ENCODE peak calls at places on chromosomes 5 and 9, in four cellular contexts. Q, C, N and S are unnamed samples.

GRCh38 chr9:135939351-135940265 is 21.6 kb downstream of the UBAC1 start:
- DNase-seq in Q (no peak), C (no peak), N (no peak), S (no peak)

GRCh38 chr5:145946112-145946861 is 9.9 kb downstream of the SH3RF2 start:
- DNase-seq in Q (peak; percentile 77), C (peak; percentile 27), N (no peak), S (no peak)

GRCh38 chr9:136779808-136780207 is 11.3 kb upstream of the TMEM141 start:
- DNase-seq in Q (no peak), C (no peak), N (no peak), S (no peak)

GRCh38 chr9:131259916-131260597 is 16.3 kb downstream of the FAM78A start:
- DNase-seq in Q (no peak), C (no peak), N (peak; percentile 16), S (no peak)

GRCh38 chr9:121075251-121076036 is 689 bp downstream of the CNTRL start:
- DNase-seq in Q (no peak), C (no peak), N (no peak), S (no peak)

GRCh38 chr9:135147473-135147805 is 60.0 kb downstream of the OLFM1 start:
- DNase-seq in Q (no peak), C (no peak), N (no peak), S (no peak)

GRCh38 chr5:1641560-1642166 is 117.9 kb upstream of the LPCAT1 start:
- DNase-seq in Q (peak; percentile 82), C (peak; percentile 21), N (peak; percentile 94), S (peak; percentile 79)

GRCh38 chr9:74573792-74574191 is 76.7 kb downstream of the RORB start:
- DNase-seq in Q (no peak), C (no peak), N (peak; percentile 7), S (no peak)

GRCh38 chr5:135323701-135324132 is 75.3 kb downstream of the MACROH2A1 start:
- DNase-seq in Q (peak; percentile 41), C (no peak), N (no peak), S (no peak)

GRCh38 chr9:129886226-129887174 is 51.2 kb downstream of the USP20 start:
- DNase-seq in Q (no peak), C (peak; percentile 37), N (peak; percentile 91), S (peak; percentile 55)

GRCh38 chr5:88680253-88681132 is 202.5 kb downstream of the MEF2C start:
- DNase-seq in Q (peak; percentile 13), C (no peak), N (peak; percentile 75), S (peak; percentile 37)

GRCh38 chr5:40991168-40991980 is 79.8 kb downstream of the MROH2B start:
- DNase-seq in Q (peak; percentile 94), C (no peak), N (no peak), S (peak; percentile 90)

GRCh38 chr9:36874921-36875320 is 159.1 kb downstream of the PAX5 start:
- DNase-seq in Q (no peak), C (no peak), N (no peak), S (no peak)

GRCh38 chr5:81783401-81783800 is 32.5 kb upstream of the SSBP2 start:
- DNase-seq in Q (no peak), C (no peak), N (no peak), S (no peak)

GRCh38 chr5:56124885-56125250 is 108.3 kb downstream of the ANKRD55 start:
- DNase-seq in Q (no peak), C (no peak), N (no peak), S (peak; percentile 32)

GRCh38 chr5:86463339-86463738 is 154.4 kb upstream of the COX7C start:
- DNase-seq in Q (peak; percentile 1), C (no peak), N (peak; percentile 22), S (no peak)

DNA sequence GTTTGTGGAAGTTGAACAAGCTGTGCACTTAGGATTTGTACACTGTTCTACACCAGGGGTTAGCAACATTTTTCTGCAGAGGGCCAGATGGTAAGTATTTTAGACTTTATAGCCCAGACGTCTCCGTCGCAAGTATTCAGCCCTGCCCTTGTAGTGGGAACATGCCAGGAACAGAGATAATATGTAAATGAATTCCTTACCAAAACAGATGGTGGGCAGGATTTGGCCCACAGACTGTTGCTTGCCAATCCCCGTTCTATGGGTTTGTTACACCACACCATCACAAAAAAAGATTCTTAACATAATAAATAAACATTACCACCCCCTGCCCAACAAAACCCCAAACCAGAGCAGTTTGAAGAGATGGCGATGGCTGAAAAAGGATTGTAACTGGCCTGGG is 74.3 kb downstream of the AMBP start:
- DNase-seq in Q (no peak), C (no peak), N (no peak), S (peak; percentile 25)
- TF ChIP-seq MYC in Q (no peak), C (no peak), N (no peak), S (no peak)

DNA sequence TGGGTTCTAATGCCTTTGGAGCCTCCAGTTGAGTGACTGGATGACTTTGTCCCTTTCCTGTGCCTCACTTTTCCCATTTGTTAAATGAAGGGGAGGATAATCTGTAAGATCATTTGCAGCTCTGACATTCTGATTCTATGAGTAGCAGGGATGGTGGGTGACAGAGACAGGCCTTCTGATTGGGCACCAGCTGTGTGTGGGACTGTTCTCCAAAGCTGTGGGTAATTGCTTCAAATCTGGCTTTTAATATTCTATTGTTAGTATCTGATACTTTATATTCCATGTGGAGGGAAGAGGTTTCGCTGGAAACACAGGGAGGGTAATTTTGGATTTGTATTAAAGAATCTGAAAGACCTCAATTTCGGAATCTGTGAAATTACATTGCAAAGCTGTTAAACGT is 102.7 kb downstream of the FBXO38 start:
- DNase-seq in Q (no peak), C (no peak), N (no peak), S (no peak)
- H3K4me2 ChIP-seq in Q (no peak overlapping the region), C (no peak overlapping the region), N (no peak overlapping the region), S (no peak overlapping the region)

GRCh38 chr5:141656396-141656795 is 5.2 kb upstream of the FCHSD1 start:
- DNase-seq in Q (no peak), C (no peak), N (no peak), S (no peak)

GRCh38 chr5:141654298-141654697 is 3.1 kb upstream of the FCHSD1 start:
- DNase-seq in Q (no peak), C (no peak), N (no peak), S (no peak)

GRCh38 chr5:141657937-141658545 is 6.8 kb upstream of the FCHSD1 start:
- DNase-seq in Q (peak; percentile 65), C (no peak), N (peak; percentile 72), S (peak; percentile 77)

GRCh38 chr5:141651728-141652105 is 499 bp upstream of the FCHSD1 start:
- DNase-seq in Q (no peak), C (no peak), N (no peak), S (no peak)

GRCh38 chr5:141655020-141655419 is 3.8 kb upstream of the FCHSD1 start:
- DNase-seq in Q (no peak), C (no peak), N (no peak), S (no peak)
- H2AFZ ChIP-seq in Q (no peak overlapping the region), C (no peak overlapping the region), N (no peak overlapping the region), S (no peak overlapping the region)

GRCh38 chr5:6572086-6572824 is 60.6 kb downstream of the NSUN2 start:
- DNase-seq in Q (no peak), C (no peak), N (no peak), S (no peak)
- TF ChIP-seq MYC in Q (no peak), C (no peak), N (no peak), S (no peak)